ENCODE peak calls at places on chromosome 20, in eight cellular contexts. U, B, W, O, J, V, S and R are unnamed samples.

GRCh38 chr20:40197744-40198143 is 491.3 kb downstream of the MAFB start:
- DNase-seq in O (no peak), W (no peak), S (no peak), J (no peak), V (no peak), U (no peak), B (no peak), R (no peak)

GRCh38 chr20:31967830-31968249 is at the start of gene XKR7:
- DNase-seq in O (no peak), S (no peak), W (no peak), J (no peak), U (peak; percentile 17), V (peak; percentile 3), B (no peak), R (no peak)

GRCh38 chr20:61514018-61514755 is 262.1 kb downstream of the CDH4 start:
- DNase-seq in J (no peak), V (no peak), O (no peak), W (no peak), U (no peak), S (no peak), B (no peak), R (no peak)

GRCh38 chr20:45589725-45590124 is 10.6 kb upstream of the WFDC8 start:
- DNase-seq in S (no peak), B (no peak), V (no peak), U (no peak), J (no peak), W (no peak), O (no peak), R (no peak)

GRCh38 chr20:32651537-32651936 is 22.2 kb downstream of the C20orf203 start:
- DNase-seq in V (no peak), U (no peak), J (no peak), W (no peak), O (no peak), S (no peak), B (no peak), R (no peak)

GRCh38 chr20:12404941-12405340 is 487.2 kb downstream of the BTBD3 start:
- DNase-seq in S (no peak), J (no peak), V (no peak), W (no peak), B (no peak), O (no peak), U (no peak), R (no peak)

GRCh38 chr20:55135923-55136322 is 660.5 kb downstream of the DOK5 start:
- DNase-seq in B (peak; percentile 71), O (no peak), S (no peak), W (no peak), U (no peak), V (no peak), J (no peak), R (no peak)

GRCh38 chr20:58875541-58876134 is 23.1 kb downstream of the GNAS start:
- DNase-seq in S (no peak), J (no peak), W (no peak), B (no peak), U (no peak), V (no peak), O (no peak), R (no peak)

GRCh38 chr20:6623989-6624388 is 143.5 kb upstream of the BMP2 start:
- DNase-seq in W (no peak), U (no peak), J (no peak), S (no peak), B (no peak), V (no peak), O (no peak), R (no peak)